ENCODE peak calls at places on chromosomes 16 and 17, in seven cellular contexts. Q is activated CD8-positive, alpha-beta T cell treated with anti-CD3 and anti-CD28 coated beads for 36 hours; Z is fibroblast of mammary gland; R is neural crest cell; I is dorsolateral prefrontal cortex; A is CD4-positive, alpha-beta T cell; M is thoracic aorta. U is an unnamed sample.

GRCh38 chr16:48350716-48351115 is 34.5 kb downstream of the SIAH1 start:
- DNase-seq in Q (peak), Z (no peak), R (no peak), I (no peak), A (no peak), M (no peak), U (no peak)

GRCh38 chr17:48770954-48771353 is 42.4 kb upstream of the HOXB13 start:
- DNase-seq in Q (no peak), Z (no peak), R (no peak), I (no peak), A (no peak), M (no peak), U (no peak)

GRCh38 chr16:10868562-10869469 is 8.2 kb upstream of the CIITA start:
- DNase-seq in Q (no peak), Z (no peak), R (no peak), I (no peak), A (no peak), M (no peak), U (peak)

GRCh38 chr17:75490173-75490743 is 25.1 kb downstream of the CASKIN2 start:
- DNase-seq in Q (no peak), Z (no peak), R (no peak), I (no peak), A (no peak), M (no peak), U (no peak)

GRCh38 chr17:45092932-45093430 is 31.9 kb downstream of the NMT1 start:
- DNase-seq in Q (no peak), Z (peak), R (no peak), I (peak), A (no peak), M (peak), U (no peak)

GRCh38 chr16:1989826-1990335 is at the start of gene SYNGR3:
- DNase-seq in Q (peak), Z (no peak), R (no peak), I (no peak), A (no peak), M (no peak), U (peak)

GRCh38 chr17:55089251-55089650 is 120.7 kb downstream of the STXBP4 start:
- DNase-seq in Q (no peak), Z (no peak), R (no peak), I (no peak), A (no peak), M (no peak), U (no peak)

GRCh38 chr17:5786510-5786875 is 202.2 kb upstream of the NLRP1 start:
- DNase-seq in Q (no peak), Z (no peak), R (no peak), I (no peak), A (no peak), M (no peak), U (no peak)

GRCh38 chr17:7217113-7217987 is 2.3 kb downstream of the DLG4 start:
- DNase-seq in Q (peak), Z (peak), R (peak), I (no peak), A (no peak), M (no peak), U (no peak)

GRCh38 chr17:50169121-50169764 is 3.4 kb downstream of the SGCA start:
- DNase-seq in Q (peak), Z (peak), R (peak), I (no peak), A (peak), M (no peak), U (peak)

GRCh38 chr16:12296991-12297390 is 320.5 kb downstream of the SNX29 start:
- DNase-seq in Q (no peak), Z (no peak), R (no peak), I (no peak), A (no peak), M (no peak), U (no peak)

GRCh38 chr17:10087333-10087732 is 111.1 kb downstream of the GAS7 start:
- DNase-seq in Q (no peak), Z (no peak), R (no peak), I (no peak), A (no peak), M (no peak), U (no peak)

GRCh38 chr16:24673155-24673554 is 56.3 kb upstream of the TNRC6A start:
- DNase-seq in Q (no peak), Z (no peak), R (no peak), I (no peak), A (no peak), M (no peak), U (no peak)

GRCh38 chr16:5428932-5429331 is 331.3 kb upstream of the EEF2KMT start:
- DNase-seq in Q (no peak), Z (no peak), R (no peak), I (no peak), A (no peak), M (no peak), U (no peak)
- TF ChIP-seq CTCF in Q (no peak), Z (no peak), R (peak), I (no peak), A (no peak), M (no peak), U (no peak)

DNA sequence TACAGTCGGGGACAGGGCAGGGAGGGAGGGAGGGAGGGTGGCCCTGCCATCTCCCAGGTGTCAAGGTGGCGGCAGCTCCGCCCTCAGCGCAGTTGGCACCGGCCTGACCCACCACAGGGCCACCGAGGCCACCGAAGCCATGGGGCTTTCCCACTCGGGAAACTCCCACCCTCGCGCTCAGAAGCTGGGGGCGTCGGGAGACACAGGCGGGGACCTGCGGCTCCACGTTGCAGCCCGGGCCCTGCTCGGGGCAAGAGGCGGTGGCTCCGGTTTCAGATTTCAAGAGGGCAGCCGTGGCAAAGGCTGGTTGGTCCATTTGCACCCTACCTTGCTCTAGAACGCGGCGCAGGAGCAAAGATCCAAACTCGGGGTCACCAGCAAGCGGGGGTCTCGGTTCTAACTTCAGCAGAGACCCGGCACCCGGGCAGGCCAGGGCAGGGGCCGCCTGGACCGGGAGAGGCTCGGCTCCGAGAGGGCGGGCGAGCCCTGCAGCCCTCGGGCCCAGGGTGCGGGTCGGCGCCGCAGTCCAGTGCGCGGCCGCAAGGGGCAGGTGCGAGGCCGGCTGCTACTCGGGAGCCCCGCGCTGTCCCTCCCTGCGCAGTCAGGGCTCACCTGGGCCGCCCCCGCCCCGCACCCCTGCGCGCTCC is 412 bp downstream of the CYB561 start:
- DNase-seq in Q (peak), Z (no peak), R (peak), I (no peak), A (peak), M (no peak), U (peak)
- TF ChIP-seq CTCF in Q (peak), Z (no peak), R (peak), I (peak), A (peak), M (peak), U (no peak)

DNA sequence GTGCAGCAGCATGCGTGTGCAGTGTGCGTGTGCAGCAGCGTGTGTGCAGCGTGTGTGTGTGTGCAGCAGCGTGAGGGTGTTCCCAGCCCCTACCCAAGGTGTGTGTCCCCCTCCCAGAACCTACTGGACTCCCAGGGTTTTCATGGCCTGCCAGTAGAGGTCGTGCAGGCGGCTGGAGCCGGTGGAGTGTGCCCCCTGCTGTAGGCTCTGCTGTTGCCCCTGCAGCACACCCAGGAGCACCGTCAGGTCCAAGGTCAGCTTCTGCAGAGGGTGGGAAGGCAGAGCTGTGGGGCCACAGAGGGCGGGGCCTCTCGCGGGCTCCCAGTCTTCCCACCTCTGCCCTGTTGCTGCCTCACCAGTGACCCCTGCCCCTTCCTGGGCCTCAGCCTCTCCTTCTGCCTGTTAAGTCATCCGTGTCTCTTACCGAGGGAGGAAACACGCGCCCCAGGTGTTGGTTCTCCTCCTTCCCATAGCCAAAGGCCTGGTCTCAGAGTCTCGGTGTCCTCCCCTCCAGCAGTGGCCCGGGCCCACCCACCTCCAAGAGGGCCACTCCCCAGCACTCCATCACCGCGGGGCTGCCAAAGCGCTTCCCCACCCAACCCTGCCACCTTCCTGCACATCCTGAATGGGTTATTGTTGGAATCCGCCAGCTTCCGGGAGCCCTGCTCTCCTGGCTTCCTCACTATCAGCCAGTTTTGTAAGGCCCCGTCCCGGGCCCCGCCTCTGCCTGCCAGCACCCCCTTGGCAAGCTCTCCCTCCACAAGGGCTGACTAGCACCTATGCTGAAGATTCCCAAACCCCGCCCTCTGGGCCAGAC is 14.8 kb downstream of the MYBBP1A start:
- DNase-seq in Q (no peak), Z (no peak), R (no peak), I (no peak), A (no peak), M (no peak), U (no peak)
- TF ChIP-seq CTCF in Q (no peak), Z (no peak), R (no peak), I (peak), A (no peak), M (no peak), U (no peak)

GRCh38 chr17:62641101-62641500 is 13.6 kb downstream of the MRC2 start:
- DNase-seq in Q (no peak), Z (no peak), R (no peak), I (no peak), A (no peak), M (no peak), U (no peak)

GRCh38 chr17:62631936-62632924 is 4.8 kb downstream of the MRC2 start:
- DNase-seq in Q (no peak), Z (no peak), R (no peak), I (peak), A (no peak), M (no peak), U (no peak)

GRCh38 chr17:62643496-62643895 is 16.0 kb downstream of the MRC2 start:
- DNase-seq in Q (no peak), Z (no peak), R (no peak), I (no peak), A (no peak), M (no peak), U (no peak)

DNA sequence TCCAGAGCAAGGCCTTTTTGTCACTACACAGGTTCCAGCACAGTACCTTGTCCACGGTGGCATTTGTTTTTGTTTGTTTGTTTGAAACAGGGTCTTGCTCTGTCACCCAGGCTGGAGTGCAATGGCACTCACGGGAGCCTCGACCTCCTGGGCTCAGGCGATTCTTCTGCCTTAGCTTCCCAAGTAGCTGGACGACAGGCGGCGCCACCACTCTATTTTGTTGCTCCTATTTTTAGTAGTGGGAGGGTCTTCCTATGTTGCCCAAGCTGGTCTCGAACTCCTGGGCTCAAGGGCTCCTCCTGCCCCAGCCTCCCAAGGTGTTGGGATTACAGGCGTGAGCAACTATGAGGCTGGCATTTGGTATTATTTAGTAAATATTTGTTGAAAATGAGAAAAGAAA is 10.3 kb downstream of the MRC2 start:
- DNase-seq in Q (no peak), Z (no peak), R (no peak), I (no peak), A (no peak), M (no peak), U (no peak)
- TF ChIP-seq CTCF in Q (no peak), Z (peak), R (no peak), I (no peak), A (no peak), M (no peak), U (no peak)

GRCh38 chr16:58011652-58012051 is 10.4 kb downstream of the USB1 start:
- DNase-seq in Q (no peak), Z (no peak), R (no peak), I (no peak), A (no peak), M (no peak), U (no peak)
- TF ChIP-seq CTCF in Q (no peak), Z (no peak), R (no peak), I (no peak), A (no peak), M (no peak), U (no peak)

DNA sequence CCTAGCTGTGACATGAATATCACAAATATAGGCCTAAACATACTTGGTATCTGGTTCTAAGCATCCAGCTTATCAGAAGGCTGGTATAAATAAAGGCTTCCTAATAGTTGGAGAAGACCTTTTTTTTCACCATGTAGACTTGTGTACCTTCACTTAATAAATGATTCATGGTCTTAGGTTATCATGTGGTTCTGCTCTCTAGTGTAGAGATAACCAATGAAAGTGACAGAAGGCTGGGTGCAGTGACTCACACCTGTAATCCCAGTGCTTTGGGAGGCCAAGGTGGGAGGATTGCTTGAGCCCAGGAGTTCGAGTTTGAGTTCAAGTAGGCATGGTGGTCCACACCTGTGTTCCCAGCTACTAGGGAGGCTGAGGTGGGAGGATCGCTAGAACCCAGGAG is 3.1 kb downstream of the DDX19A start:
- DNase-seq in Q (peak), Z (no peak), R (no peak), I (no peak), A (no peak), M (no peak), U (no peak)
- TF ChIP-seq CTCF in Q (no peak), Z (no peak), R (no peak), I (no peak), A (no peak), M (no peak), U (no peak)

GRCh38 chr17:32588982-32589381 is 102.2 kb downstream of the CDK5R1 start:
- DNase-seq in Q (no peak), Z (no peak), R (no peak), I (no peak), A (no peak), M (no peak), U (no peak)
- TF ChIP-seq CTCF in Q (peak), Z (peak), R (peak), I (no peak), A (no peak), M (no peak), U (no peak)